ENCODE peak calls at places on chromosomes 3 and 15, in eight cellular contexts. One of them, this sample, is unnamed.

GRCh38 chr15:90994059-90994416 is 297 bp downstream of the PRC1 start:
- DNase-seq in GM12891: no peak
- DNase-seq in lower lobe of right lung: peak; percentile 55
- DNase-seq in activated CD4-positive, alpha-beta T cell treated with anti-CD3 and anti-CD28 coated beads, Interleukin-2, amount 10 ng/mL, durations not matched to agents 7 days and 5 days: no peak
- DNase-seq in choroid plexus epithelial cell: no peak
- DNase-seq in CD4-positive, alpha-beta memory T cell: no peak
- DNase-seq in CD8-positive, alpha-beta T cell: no peak
- DNase-seq in stimulated activated naive CD4-positive, alpha-beta T cell treated with Interleukin-2 at 50 U/mL for 16 hours: no peak
- DNase-seq in this sample: no peak

GRCh38 chr3:112459750-112460149 is 39.5 kb downstream of the BTLA start:
- DNase-seq in CD4-positive, alpha-beta memory T cell: no peak
- DNase-seq in choroid plexus epithelial cell: no peak
- DNase-seq in activated CD4-positive, alpha-beta T cell treated with anti-CD3 and anti-CD28 coated beads, Interleukin-2, amount 10 ng/mL, durations not matched to agents 7 days and 5 days: peak; percentile 20
- DNase-seq in stimulated activated naive CD4-positive, alpha-beta T cell treated with Interleukin-2 at 50 U/mL for 16 hours: no peak
- DNase-seq in lower lobe of right lung: no peak
- DNase-seq in CD8-positive, alpha-beta T cell: no peak
- DNase-seq in GM12891: no peak
- DNase-seq in this sample: no peak

GRCh38 chr15:66254364-66255292 is 1.1 kb upstream of the MEGF11 start:
- DNase-seq in choroid plexus epithelial cell: no peak
- DNase-seq in CD4-positive, alpha-beta memory T cell: no peak
- DNase-seq in CD8-positive, alpha-beta T cell: no peak
- DNase-seq in GM12891: no peak
- DNase-seq in activated CD4-positive, alpha-beta T cell treated with anti-CD3 and anti-CD28 coated beads, Interleukin-2, amount 10 ng/mL, durations not matched to agents 7 days and 5 days: no peak
- DNase-seq in stimulated activated naive CD4-positive, alpha-beta T cell treated with Interleukin-2 at 50 U/mL for 16 hours: no peak
- DNase-seq in lower lobe of right lung: no peak
- DNase-seq in this sample: no peak

GRCh38 chr3:26712211-26713026 is 89.8 kb downstream of the LRRC3B start:
- DNase-seq in activated CD4-positive, alpha-beta T cell treated with anti-CD3 and anti-CD28 coated beads, Interleukin-2, amount 10 ng/mL, durations not matched to agents 7 days and 5 days: peak; percentile 13
- DNase-seq in CD4-positive, alpha-beta memory T cell: peak; percentile 33
- DNase-seq in choroid plexus epithelial cell: peak; percentile 33
- DNase-seq in lower lobe of right lung: no peak
- DNase-seq in GM12891: no peak
- DNase-seq in CD8-positive, alpha-beta T cell: no peak
- DNase-seq in stimulated activated naive CD4-positive, alpha-beta T cell treated with Interleukin-2 at 50 U/mL for 16 hours: no peak
- DNase-seq in this sample: peak; percentile 4

GRCh38 chr3:13040381-13041074 is 32.7 kb downstream of the IQSEC1 start:
- DNase-seq in lower lobe of right lung: peak; percentile 58
- DNase-seq in CD8-positive, alpha-beta T cell: peak; percentile 39
- DNase-seq in activated CD4-positive, alpha-beta T cell treated with anti-CD3 and anti-CD28 coated beads, Interleukin-2, amount 10 ng/mL, durations not matched to agents 7 days and 5 days: no peak
- DNase-seq in choroid plexus epithelial cell: no peak
- DNase-seq in CD4-positive, alpha-beta memory T cell: no peak
- DNase-seq in stimulated activated naive CD4-positive, alpha-beta T cell treated with Interleukin-2 at 50 U/mL for 16 hours: peak; percentile 7
- DNase-seq in GM12891: peak; percentile 82
- DNase-seq in this sample: peak; percentile 93

GRCh38 chr3:10777627-10778026 is 38.4 kb upstream of the SLC6A11 start:
- DNase-seq in activated CD4-positive, alpha-beta T cell treated with anti-CD3 and anti-CD28 coated beads, Interleukin-2, amount 10 ng/mL, durations not matched to agents 7 days and 5 days: no peak
- DNase-seq in CD4-positive, alpha-beta memory T cell: no peak
- DNase-seq in stimulated activated naive CD4-positive, alpha-beta T cell treated with Interleukin-2 at 50 U/mL for 16 hours: no peak
- DNase-seq in GM12891: no peak
- DNase-seq in CD8-positive, alpha-beta T cell: no peak
- DNase-seq in choroid plexus epithelial cell: no peak
- DNase-seq in lower lobe of right lung: no peak
- DNase-seq in this sample: no peak

GRCh38 chr15:74781673-74782595 is at the start of gene CSK:
- DNase-seq in lower lobe of right lung: peak; percentile 83
- DNase-seq in CD4-positive, alpha-beta memory T cell: peak; percentile 75
- DNase-seq in GM12891: peak; percentile 79
- DNase-seq in stimulated activated naive CD4-positive, alpha-beta T cell treated with Interleukin-2 at 50 U/mL for 16 hours: peak; percentile 61
- DNase-seq in activated CD4-positive, alpha-beta T cell treated with anti-CD3 and anti-CD28 coated beads, Interleukin-2, amount 10 ng/mL, durations not matched to agents 7 days and 5 days: peak; percentile 74
- DNase-seq in choroid plexus epithelial cell: peak; percentile 70
- DNase-seq in CD8-positive, alpha-beta T cell: peak; percentile 80
- DNase-seq in this sample: no peak

GRCh38 chr15:75867428-75867827 is 24.2 kb downstream of the UBE2Q2 start:
- DNase-seq in GM12891: no peak
- DNase-seq in choroid plexus epithelial cell: no peak
- DNase-seq in CD8-positive, alpha-beta T cell: no peak
- DNase-seq in stimulated activated naive CD4-positive, alpha-beta T cell treated with Interleukin-2 at 50 U/mL for 16 hours: no peak
- DNase-seq in lower lobe of right lung: no peak
- DNase-seq in CD4-positive, alpha-beta memory T cell: no peak
- DNase-seq in activated CD4-positive, alpha-beta T cell treated with anti-CD3 and anti-CD28 coated beads, Interleukin-2, amount 10 ng/mL, durations not matched to agents 7 days and 5 days: no peak
- DNase-seq in this sample: no peak

GRCh38 chr15:75577401-75578205 is 1.5 kb downstream of the PTPN9 start:
- DNase-seq in activated CD4-positive, alpha-beta T cell treated with anti-CD3 and anti-CD28 coated beads, Interleukin-2, amount 10 ng/mL, durations not matched to agents 7 days and 5 days: no peak
- DNase-seq in GM12891: no peak
- DNase-seq in lower lobe of right lung: no peak
- DNase-seq in CD8-positive, alpha-beta T cell: no peak
- DNase-seq in CD4-positive, alpha-beta memory T cell: no peak
- DNase-seq in choroid plexus epithelial cell: peak; percentile 61
- DNase-seq in stimulated activated naive CD4-positive, alpha-beta T cell treated with Interleukin-2 at 50 U/mL for 16 hours: no peak
- DNase-seq in this sample: no peak

GRCh38 chr3:31077826-31078225 is 183.4 kb upstream of the GADL1 start:
- DNase-seq in CD4-positive, alpha-beta memory T cell: no peak
- DNase-seq in stimulated activated naive CD4-positive, alpha-beta T cell treated with Interleukin-2 at 50 U/mL for 16 hours: no peak
- DNase-seq in lower lobe of right lung: no peak
- DNase-seq in choroid plexus epithelial cell: no peak
- DNase-seq in activated CD4-positive, alpha-beta T cell treated with anti-CD3 and anti-CD28 coated beads, Interleukin-2, amount 10 ng/mL, durations not matched to agents 7 days and 5 days: no peak
- DNase-seq in CD8-positive, alpha-beta T cell: no peak
- DNase-seq in GM12891: no peak
- DNase-seq in this sample: no peak